ENCODE peak calls at places on chromosomes 11 and 22, in four cellular contexts. One of them, this sample, is unnamed.

GRCh38 chr22:25395468-25395867 is 169.0 kb upstream of the GRK3 start:
- DNase-seq in mucosa of gallbladder: no peak
- DNase-seq in H54: no peak
- DNase-seq in A673: no peak
- DNase-seq in this sample: no peak

GRCh38 chr11:114284021-114284420 is 12.2 kb upstream of the NNMT start:
- DNase-seq in A673: no peak
- DNase-seq in H54: no peak
- DNase-seq in mucosa of gallbladder: peak
- DNase-seq in this sample: no peak

GRCh38 chr11:59285716-59286260 is 72.9 kb upstream of the OR5AN1 start:
- DNase-seq in H54: no peak
- DNase-seq in mucosa of gallbladder: no peak
- DNase-seq in A673: no peak
- DNase-seq in this sample: no peak

GRCh38 chr11:76825726-76826396 is 34.9 kb upstream of the ACER3 start:
- DNase-seq in A673: no peak
- DNase-seq in mucosa of gallbladder: no peak
- DNase-seq in H54: no peak
- DNase-seq in this sample: no peak

GRCh38 chr22:19877626-19878339 is 23.1 kb upstream of the GNB1L start:
- DNase-seq in A673: no peak
- DNase-seq in mucosa of gallbladder: no peak
- DNase-seq in H54: no peak
- DNase-seq in this sample: no peak

GRCh38 chr11:12683857-12684256 is 9.6 kb downstream of the TEAD1 start:
- DNase-seq in mucosa of gallbladder: no peak
- DNase-seq in H54: no peak
- DNase-seq in A673: no peak
- DNase-seq in this sample: no peak

GRCh38 chr11:106969660-106970059 is 48.6 kb downstream of the GUCY1A2 start:
- DNase-seq in H54: no peak
- DNase-seq in mucosa of gallbladder: no peak
- DNase-seq in A673: no peak
- DNase-seq in this sample: no peak

GRCh38 chr11:18171377-18172000 is 1.1 kb upstream of the MRGPRX4 start:
- DNase-seq in H54: peak
- DNase-seq in mucosa of gallbladder: no peak
- DNase-seq in A673: peak
- DNase-seq in this sample: no peak

GRCh38 chr11:102237096-102237735 is 80.1 kb upstream of the BIRC3 start:
- DNase-seq in H54: no peak
- DNase-seq in mucosa of gallbladder: no peak
- DNase-seq in A673: no peak
- DNase-seq in this sample: no peak

GRCh38 chr11:124740277-124740882 is 638 bp downstream of the NRGN start:
- DNase-seq in mucosa of gallbladder: no peak
- DNase-seq in A673: peak
- DNase-seq in H54: no peak
- DNase-seq in this sample: peak

GRCh38 chr22:38104084-38104483 is 6.4 kb downstream of the BAIAP2L2 start:
- DNase-seq in H54: no peak
- DNase-seq in mucosa of gallbladder: no peak
- DNase-seq in A673: no peak
- DNase-seq in this sample: no peak

GRCh38 chr11:72842126-72842525 is 27.9 kb downstream of the ATG16L2 start:
- DNase-seq in A673: no peak
- DNase-seq in mucosa of gallbladder: no peak
- DNase-seq in H54: no peak
- DNase-seq in this sample: no peak

GRCh38 chr22:26432619-26433311 is 3.7 kb downstream of the ASPHD2 start:
- DNase-seq in mucosa of gallbladder: no peak
- DNase-seq in H54: no peak
- DNase-seq in A673: no peak
- DNase-seq in this sample: no peak

GRCh38 chr22:41009222-41009948 is 58.2 kb downstream of the RBX1 start:
- DNase-seq in mucosa of gallbladder: no peak
- DNase-seq in A673: no peak
- DNase-seq in H54: no peak
- DNase-seq in this sample: no peak

GRCh38 chr11:68354181-68354872 is 41.9 kb downstream of the LRP5 start:
- DNase-seq in H54: peak
- DNase-seq in A673: peak
- DNase-seq in mucosa of gallbladder: peak
- DNase-seq in this sample: no peak

GRCh38 chr11:119416606-119417580 is 6.1 kb downstream of the THY1 start:
- DNase-seq in mucosa of gallbladder: no peak
- DNase-seq in H54: peak
- DNase-seq in A673: no peak
- DNase-seq in this sample: no peak

GRCh38 chr22:40758390-40758789 is 60.8 kb downstream of the SLC25A17 start:
- DNase-seq in mucosa of gallbladder: no peak
- DNase-seq in H54: no peak
- DNase-seq in A673: no peak
- DNase-seq in this sample: no peak

GRCh38 chr11:69065136-69065710 is 16.5 kb downstream of the TPCN2 start:
- DNase-seq in mucosa of gallbladder: no peak
- DNase-seq in H54: no peak
- DNase-seq in A673: no peak
- DNase-seq in this sample: no peak

GRCh38 chr11:43943931-43944751 is 1.7 kb downstream of the C11orf96 start:
- DNase-seq in A673: no peak
- DNase-seq in H54: peak
- DNase-seq in mucosa of gallbladder: no peak
- DNase-seq in this sample: no peak

GRCh38 chr22:20563941-20564371 is 56.5 kb downstream of the MED15 start:
- DNase-seq in A673: peak
- DNase-seq in mucosa of gallbladder: no peak
- DNase-seq in H54: no peak
- DNase-seq in this sample: no peak

GRCh38 chr22:32853662-32854061 is 52.2 kb downstream of the TIMP3 start:
- DNase-seq in H54: no peak
- DNase-seq in mucosa of gallbladder: no peak
- DNase-seq in A673: no peak
- DNase-seq in this sample: no peak

GRCh38 chr22:47780281-47780875 is 1017.9 kb downstream of the TBC1D22A start:
- DNase-seq in H54: no peak
- DNase-seq in A673: no peak
- DNase-seq in mucosa of gallbladder: no peak
- DNase-seq in this sample: no peak

GRCh38 chr22:39984006-39984405 is 10.7 kb upstream of the FAM83F start:
- DNase-seq in A673: no peak
- DNase-seq in H54: no peak
- DNase-seq in mucosa of gallbladder: no peak
- DNase-seq in this sample: no peak

GRCh38 chr11:16356057-16356750 is at the start of gene SOX6:
- DNase-seq in mucosa of gallbladder: no peak
- DNase-seq in A673: peak
- DNase-seq in H54: no peak
- DNase-seq in this sample: no peak

GRCh38 chr22:35540600-35541253 is at the start of gene RASD2:
- DNase-seq in mucosa of gallbladder: no peak
- DNase-seq in A673: peak
- DNase-seq in H54: peak
- DNase-seq in this sample: no peak

GRCh38 chr22:50611341-50612060 is 10.9 kb downstream of the MAPK8IP2 start:
- DNase-seq in H54: no peak
- DNase-seq in A673: no peak
- DNase-seq in mucosa of gallbladder: no peak
- DNase-seq in this sample: no peak

GRCh38 chr22:41596776-41597634 is 7.4 kb upstream of the PMM1 start:
- DNase-seq in mucosa of gallbladder: peak
- DNase-seq in A673: peak
- DNase-seq in H54: peak
- DNase-seq in this sample: peak

GRCh38 chr11:44725016-44725651 is 1.6 kb upstream of the TSPAN18 start:
- DNase-seq in mucosa of gallbladder: no peak
- DNase-seq in A673: peak
- DNase-seq in H54: no peak
- DNase-seq in this sample: no peak

GRCh38 chr11:69087811-69088210 is 39.1 kb downstream of the TPCN2 start:
- DNase-seq in mucosa of gallbladder: no peak
- DNase-seq in H54: no peak
- DNase-seq in A673: no peak
- DNase-seq in this sample: no peak

GRCh38 chr11:110896358-110896757 is 184.1 kb upstream of the ARHGAP20 start:
- DNase-seq in H54: no peak
- DNase-seq in A673: peak
- DNase-seq in mucosa of gallbladder: no peak
- DNase-seq in this sample: no peak

GRCh38 chr11:120025606-120026335 is 112.1 kb downstream of the TRIM29 start:
- DNase-seq in A673: no peak
- DNase-seq in H54: no peak
- DNase-seq in mucosa of gallbladder: no peak
- DNase-seq in this sample: no peak

GRCh38 chr11:66272600-66272999 is 4.2 kb downstream of the RAB1B start:
- DNase-seq in A673: no peak
- DNase-seq in mucosa of gallbladder: no peak
- DNase-seq in H54: no peak
- DNase-seq in this sample: no peak

GRCh38 chr11:23769214-23769613 is 727.6 kb upstream of the LUZP2 start:
- DNase-seq in mucosa of gallbladder: no peak
- DNase-seq in H54: no peak
- DNase-seq in A673: no peak
- DNase-seq in this sample: no peak

GRCh38 chr11:110857885-110858555 is 145.8 kb upstream of the ARHGAP20 start:
- DNase-seq in mucosa of gallbladder: peak
- DNase-seq in A673: no peak
- DNase-seq in H54: no peak
- DNase-seq in this sample: no peak

GRCh38 chr11:67032830-67033555 is 10.1 kb downstream of the SYT12 start:
- DNase-seq in H54: peak
- DNase-seq in mucosa of gallbladder: peak
- DNase-seq in A673: no peak
- DNase-seq in this sample: no peak

GRCh38 chr22:31846161-31847115 is 92.6 kb downstream of the DEPDC5 start:
- DNase-seq in H54: no peak
- DNase-seq in mucosa of gallbladder: no peak
- DNase-seq in A673: no peak
- DNase-seq in this sample: no peak

GRCh38 chr22:23787600-23787896 is 782 bp downstream of the SMARCB1 start:
- DNase-seq in A673: no peak
- DNase-seq in H54: no peak
- DNase-seq in mucosa of gallbladder: no peak
- DNase-seq in this sample: no peak